ENCODE peak calls at places on chromosomes 2 and 18, in five cellular contexts. Q is fibroblast of pulmonary artery, R is cardiac fibroblast, N is cardiac muscle cell, M is pancreas. J is an unnamed sample.

GRCh38 chr2:220775856-220776467 is 796.1 kb downstream of the EPHA4 start:
- DNase-seq in Q (no peak), R (no peak), N (no peak), M (no peak), J (no peak)

GRCh38 chr2:28684142-28684858 is 67.3 kb upstream of the PPP1CB start:
- DNase-seq in Q (no peak), R (no peak), N (no peak), M (no peak), J (no peak)

GRCh38 chr2:43294973-43295603 is 68.7 kb upstream of the ZFP36L2 start:
- DNase-seq in Q (no peak), R (no peak), N (no peak), M (no peak), J (no peak)

GRCh38 chr2:239368321-239368720 is 32.5 kb downstream of the HDAC4 start:
- DNase-seq in Q (no peak), R (no peak), N (no peak), M (no peak), J (no peak)

GRCh38 chr2:239711911-239712570 is 311.2 kb upstream of the HDAC4 start:
- DNase-seq in Q (no peak), R (no peak), N (no peak), M (no peak), J (no peak)

GRCh38 chr2:10535703-10536102 is 87.6 kb upstream of the ODC1 start:
- DNase-seq in Q (no peak), R (no peak), N (no peak), M (no peak), J (no peak)

GRCh38 chr2:393711-394696 is 106.1 kb upstream of the ALKAL2 start:
- DNase-seq in Q (peak; percentile 1), R (no peak), N (no peak), M (no peak), J (peak; percentile 73)

GRCh38 chr2:216690451-216691209 is 4.7 kb downstream of the IGFBP5 start:
- DNase-seq in Q (peak; percentile 51), R (peak; percentile 74), N (peak; percentile 81), M (no peak), J (peak; percentile 27)

GRCh38 chr18:26575865-26576217 is 27.5 kb upstream of the KCTD1 start:
- DNase-seq in Q (no peak), R (no peak), N (no peak), M (no peak), J (no peak)

GRCh38 chr18:48975817-48976649 is 25.3 kb upstream of the SMAD7 start:
- DNase-seq in Q (peak; percentile 57), R (peak; percentile 69), N (peak; percentile 75), M (peak; percentile 84), J (peak; percentile 57)

GRCh38 chr2:172674968-172675303 is 60.7 kb upstream of the RAPGEF4 start:
- DNase-seq in Q (no peak), R (no peak), N (no peak), M (no peak), J (no peak)

GRCh38 chr18:58567453-58568196 is 61.3 kb downstream of the ALPK2 start:
- DNase-seq in Q (peak; percentile 90), R (peak; percentile 89), N (peak; percentile 82), M (peak; percentile 35), J (peak; percentile 96)

GRCh38 chr18:79882522-79883241 is 68.8 kb downstream of the SLC66A2 start:
- DNase-seq in Q (no peak), R (no peak), N (no peak), M (no peak), J (no peak)

GRCh38 chr2:131032393-131032836 is 60.8 kb downstream of the FAM168B start:
- DNase-seq in Q (no peak), R (no peak), N (no peak), M (no peak), J (no peak)

GRCh38 chr18:57026316-57026715 is 120.6 kb upstream of the BOD1L2 start:
- DNase-seq in Q (no peak), R (no peak), N (no peak), M (no peak), J (no peak)

GRCh38 chr18:43267818-43268217 is 9.5 kb downstream of the SYT4 start:
- DNase-seq in Q (no peak), R (no peak), N (no peak), M (no peak), J (no peak)
- TF ChIP-seq CTCF in Q (no peak), R (no peak), N (no peak), M (no peak), J (no peak)

GRCh38 chr2:227106845-227107759 is 56.9 kb downstream of the COL4A4 start:
- DNase-seq in Q (peak; percentile 82), R (peak; percentile 77), N (peak; percentile 84), M (peak; percentile 73), J (peak; percentile 81)
- TF ChIP-seq CTCF in Q (peak; percentile 93), R (peak; percentile 85), N (peak; percentile 86), M (peak; percentile 58), J (peak; percentile 85)

GRCh38 chr18:67513285-67513684 is 3.2 kb downstream of the DSEL start:
- DNase-seq in Q (peak; percentile 38), R (no peak), N (no peak), M (no peak), J (peak; percentile 26)
- TF ChIP-seq CTCF in Q (peak; percentile 11), R (peak; percentile 31), N (no peak), M (no peak), J (no peak)

GRCh38 chr2:158723311-158723838 is 71.7 kb upstream of the DAPL1 start:
- DNase-seq in Q (no peak), R (no peak), N (no peak), M (no peak), J (no peak)

GRCh38 chr2:158722266-158723105 is 72.6 kb upstream of the DAPL1 start:
- DNase-seq in Q (no peak), R (no peak), N (no peak), M (no peak), J (no peak)

GRCh38 chr2:158725496-158725895 is 69.6 kb upstream of the DAPL1 start:
- DNase-seq in Q (no peak), R (no peak), N (no peak), M (no peak), J (no peak)

GRCh38 chr2:158724803-158725271 is 70.3 kb upstream of the DAPL1 start:
- DNase-seq in Q (no peak), R (no peak), N (no peak), M (peak; percentile 28), J (no peak)

DNA sequence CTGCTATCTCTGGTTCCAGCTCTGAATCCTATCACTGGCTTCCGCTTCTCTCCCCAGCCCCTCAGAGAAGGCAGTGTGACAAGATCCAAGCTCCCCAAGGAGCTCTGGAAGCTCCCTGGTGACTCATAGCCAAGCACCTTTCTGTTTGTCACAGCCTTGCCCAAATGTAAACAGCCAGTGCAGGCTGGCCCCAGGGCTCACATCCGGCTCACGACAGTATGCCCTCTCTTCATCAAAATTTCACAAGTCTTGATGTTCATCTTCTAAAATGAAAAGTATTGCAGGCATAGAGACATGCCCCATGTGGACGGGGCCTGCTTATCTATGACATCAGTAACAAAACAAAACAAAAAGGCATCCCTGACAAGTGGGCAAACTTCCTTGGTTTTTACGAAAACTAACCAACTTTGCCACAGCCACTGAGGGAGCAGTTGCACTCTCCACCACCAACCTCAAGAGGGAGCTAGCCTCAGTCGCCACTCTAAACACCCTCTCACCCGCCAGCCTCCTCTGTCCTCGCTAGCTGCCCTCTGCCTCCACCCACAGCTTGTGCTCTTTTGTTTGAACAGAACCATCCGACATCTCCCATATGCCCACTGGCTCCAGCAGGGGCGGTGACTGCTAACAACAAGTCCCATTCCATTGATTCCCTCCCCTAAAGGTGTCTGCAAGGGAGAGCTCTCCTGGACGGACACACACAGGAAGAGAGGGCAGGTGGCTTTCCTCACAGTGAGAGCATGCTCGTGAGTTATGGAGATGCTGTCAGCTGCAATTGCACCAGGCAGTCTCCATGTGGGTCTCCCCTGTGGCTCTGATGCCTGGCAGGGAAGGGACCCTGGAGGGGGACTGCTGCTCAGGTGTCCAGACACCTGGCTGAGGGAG is 71.0 kb upstream of the DAPL1 start:
- DNase-seq in Q (no peak), R (no peak), N (no peak), M (no peak), J (peak; percentile 25)
- TF ChIP-seq CTCF in Q (peak; percentile 25), R (peak; percentile 26), N (peak; percentile 28), M (no peak), J (no peak)

DNA sequence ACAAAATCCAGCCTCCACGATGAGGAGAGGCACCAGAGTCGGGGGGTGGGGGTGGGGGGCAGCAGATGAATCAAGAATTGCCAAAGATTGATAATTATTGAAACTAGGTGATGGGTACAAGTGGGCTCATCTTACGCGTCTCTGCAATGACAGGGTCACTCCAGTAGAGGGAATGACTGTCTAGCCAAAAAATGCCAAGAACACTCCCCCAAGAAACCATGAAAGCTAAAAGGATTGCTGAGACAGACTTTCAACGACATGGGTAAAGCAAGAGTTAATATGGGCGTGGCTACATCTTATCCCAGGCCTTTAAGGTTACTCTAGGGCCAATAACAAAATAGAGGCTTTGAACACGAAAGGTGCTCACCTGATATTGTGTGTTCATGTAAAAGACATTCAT is 86.5 kb downstream of the STK39 start:
- DNase-seq in Q (no peak), R (no peak), N (no peak), M (no peak), J (peak; percentile 35)
- TF ChIP-seq CTCF in Q (peak; percentile 17), R (peak; percentile 38), N (peak; percentile 7), M (no peak), J (peak; percentile 32)

GRCh38 chr18:44900627-44901026 is 219.9 kb downstream of the SETBP1 start:
- DNase-seq in Q (no peak), R (no peak), N (no peak), M (no peak), J (peak; percentile 78)

GRCh38 chr18:44901283-44901682 is 220.6 kb downstream of the SETBP1 start:
- DNase-seq in Q (no peak), R (no peak), N (no peak), M (no peak), J (peak; percentile 32)

GRCh38 chr18:44897445-44898215 is 216.9 kb downstream of the SETBP1 start:
- DNase-seq in Q (no peak), R (no peak), N (no peak), M (peak; percentile 78), J (no peak)

GRCh38 chr18:44898536-44898935 is 217.8 kb downstream of the SETBP1 start:
- DNase-seq in Q (no peak), R (no peak), N (no peak), M (no peak), J (no peak)

GRCh38 chr18:44899832-44900231 is 219.1 kb downstream of the SETBP1 start:
- DNase-seq in Q (no peak), R (no peak), N (no peak), M (no peak), J (no peak)
- TF ChIP-seq CTCF in Q (peak; percentile 7), R (peak; percentile 16), N (no peak), M (no peak), J (peak; percentile 9)

GRCh38 chr2:98175811-98176210 is 88.8 kb downstream of the VWA3B start:
- DNase-seq in Q (no peak), R (no peak), N (peak; percentile 3), M (no peak), J (peak; percentile 25)
- TF ChIP-seq CTCF in Q (no peak), R (no peak), N (no peak), M (no peak), J (no peak)

GRCh38 chr2:133421516-133422324 is 146.5 kb downstream of the NCKAP5 start:
- DNase-seq in Q (peak; percentile 3), R (peak; percentile 20), N (peak; percentile 9), M (peak; percentile 20), J (no peak)
- TF ChIP-seq CTCF in Q (no peak), R (no peak), N (no peak), M (no peak), J (no peak)